ENCODE peak calls at places on chromosomes 11 and 22, in four cellular contexts. V is lung, G is uterus, I is thoracic aorta. U is an unnamed sample.
A peak's percentile ranks its signal among the peaks of the same experiment; 100 is the strongest.

GRCh38 chr11:61720597-61720996 is 31.8 kb upstream of the MYRF start:
- DNase-seq in V (no peak), G (no peak), I (no peak), U (no peak)

GRCh38 chr11:111021131-111021530 is 224.4 kb upstream of the POU2AF2 start:
- DNase-seq in V (no peak), G (no peak), I (no peak), U (no peak)

GRCh38 chr11:61885166-61885778 is 6.1 kb downstream of the FADS3 start:
- DNase-seq in V (no peak), G (no peak), I (no peak), U (no peak)

GRCh38 chr22:19884954-19885751 is 30.5 kb upstream of the GNB1L start:
- DNase-seq in V (no peak), G (no peak), I (no peak), U (no peak)

GRCh38 chr11:33997473-33998347 is 53.8 kb upstream of the CAPRIN1 start:
- DNase-seq in V (no peak), G (no peak), I (no peak), U (no peak)

GRCh38 chr11:75443043-75443442 is 10.0 kb upstream of the KLHL35 start:
- DNase-seq in V (no peak), G (no peak), I (no peak), U (no peak)

GRCh38 chr11:128157423-128158298 is 429.7 kb downstream of the ETS1 start:
- DNase-seq in V (peak; percentile 54), G (peak; percentile 21), I (no peak), U (no peak)

GRCh38 chr11:66478823-66479740 is 1.2 kb upstream of the DPP3 start:
- DNase-seq in V (peak; percentile 35), G (peak; percentile 46), I (no peak), U (no peak)

GRCh38 chr11:117597083-117597482 is 199.9 kb downstream of the DSCAML1 start:
- DNase-seq in V (peak; percentile 31), G (no peak), I (no peak), U (no peak)

GRCh38 chr11:35515224-35515623 is 10.2 kb downstream of the PAMR1 start:
- DNase-seq in V (no peak), G (no peak), I (no peak), U (peak; percentile 83)

GRCh38 chr11:35875466-35875865 is 68.4 kb upstream of the LDLRAD3 start:
- DNase-seq in V (no peak), G (no peak), I (no peak), U (no peak)

GRCh38 chr22:46050916-46051614 is 74.1 kb upstream of the WNT7B start:
- DNase-seq in V (no peak), G (peak; percentile 20), I (no peak), U (no peak)

GRCh38 chr11:61144511-61145179 is 16.6 kb downstream of the VPS37C start:
- DNase-seq in V (no peak), G (no peak), I (no peak), U (no peak)

GRCh38 chr11:17229481-17230152 is 21.8 kb upstream of the PIK3C2A start:
- DNase-seq in V (no peak), G (no peak), I (no peak), U (no peak)

GRCh38 chr11:69287968-69288882 is 5.7 kb upstream of the MYEOV start:
- DNase-seq in V (peak; percentile 83), G (no peak), I (no peak), U (no peak)

GRCh38 chr11:117908261-117908895 is 20.8 kb downstream of the TMPRSS13 start:
- DNase-seq in V (no peak), G (no peak), I (no peak), U (no peak)

DNA sequence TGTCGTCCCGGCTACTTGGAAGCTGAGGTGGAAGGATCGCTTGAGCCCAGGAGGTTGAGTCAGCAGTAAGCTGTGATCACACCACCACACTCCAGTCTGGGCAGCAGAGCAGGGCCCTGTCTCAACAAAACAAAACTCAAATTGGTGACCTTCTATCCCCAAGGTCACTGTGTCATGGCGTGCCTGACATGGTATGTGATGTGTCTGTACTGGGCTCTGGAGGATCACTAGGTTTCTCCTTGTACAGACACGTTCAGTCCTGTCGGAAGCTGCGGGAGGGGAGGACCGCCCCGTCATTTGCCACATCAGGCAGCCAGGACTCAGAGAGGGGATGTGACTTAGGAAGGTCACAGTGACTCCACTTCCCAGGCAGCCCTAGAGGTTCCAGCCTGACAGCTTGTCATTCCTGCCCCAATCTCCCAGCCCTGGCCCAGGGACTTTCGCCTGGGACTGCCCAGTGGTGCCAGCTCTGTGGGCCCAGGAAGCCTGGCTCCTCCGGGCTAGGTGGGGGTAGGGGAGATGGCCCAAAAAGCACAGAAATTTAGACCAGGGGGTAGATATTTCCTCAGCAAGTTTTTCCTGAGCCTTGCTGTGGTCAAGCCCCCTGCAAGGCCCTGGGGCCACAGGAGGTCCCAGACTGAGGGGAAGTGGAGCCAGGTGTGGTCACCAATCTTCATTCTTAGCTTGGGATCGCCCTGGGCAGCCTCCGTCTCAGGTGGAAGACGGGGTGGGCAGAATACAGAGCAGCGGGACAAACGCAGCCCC is 53.2 kb downstream of the TRIOBP start:
- DNase-seq in V (no peak), G (no peak), I (no peak), U (no peak)
- H3K4me1 ChIP-seq in V (peaks cover 48% of the 10 kb centered on the region), G (peaks cover 23% of the 10 kb centered on the region), I (peaks cover 78% of the 10 kb centered on the region), U (peaks cover 86% of the 10 kb centered on the region)

GRCh38 chr22:43481528-43482309 is 69.9 kb downstream of the MPPED1 start:
- DNase-seq in V (no peak), G (no peak), I (no peak), U (no peak)
- TF ChIP-seq CTCF in V (no peak), G (no peak), I (no peak), U (no peak)

GRCh38 chr11:64633555-64634159 is 42.6 kb downstream of the SLC22A12 start:
- DNase-seq in V (no peak), G (no peak), I (no peak), U (no peak)

GRCh38 chr11:64638829-64639228 is 47.8 kb downstream of the SLC22A12 start:
- DNase-seq in V (no peak), G (no peak), I (no peak), U (no peak)

GRCh38 chr11:64638017-64638664 is 47.1 kb downstream of the SLC22A12 start:
- DNase-seq in V (no peak), G (no peak), I (no peak), U (no peak)

GRCh38 chr11:64639885-64640284 is 48.9 kb downstream of the SLC22A12 start:
- DNase-seq in V (no peak), G (no peak), I (no peak), U (no peak)

GRCh38 chr11:64637346-64638016 is 46.5 kb downstream of the SLC22A12 start:
- DNase-seq in V (no peak), G (no peak), I (no peak), U (no peak)
- H3K27me3 ChIP-seq in V (no peaks in the 10 kb centered on the region), G (no peaks in the 10 kb centered on the region), I (no peaks in the 10 kb centered on the region), U (peaks cover 18% of the 10 kb centered on the region)

DNA sequence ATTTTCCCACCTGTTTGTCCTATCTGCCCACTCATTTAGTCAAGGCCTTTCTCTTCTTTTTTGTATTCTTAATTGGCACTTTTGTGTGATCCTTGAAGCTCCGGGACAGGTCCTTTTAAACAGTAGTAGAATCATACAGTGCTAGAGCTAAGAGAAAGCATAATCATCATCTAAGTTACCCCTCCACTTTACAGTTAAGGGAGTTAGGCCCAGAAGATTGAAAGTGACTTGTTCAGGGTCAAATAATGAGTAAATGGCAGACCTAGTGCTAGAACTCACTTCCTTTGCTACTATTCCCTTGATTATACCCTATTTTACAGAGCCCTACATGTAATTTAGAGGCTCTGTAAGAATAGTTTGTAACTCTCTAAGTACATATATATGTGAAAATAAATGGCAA is 2.5 kb downstream of the USP47 start:
- DNase-seq in V (no peak), G (no peak), I (no peak), U (no peak)
- H3K4me1 ChIP-seq in V (peaks cover 2% of the 10 kb centered on the region), G (peaks cover 23% of the 10 kb centered on the region), I (peaks cover 57% of the 10 kb centered on the region), U (peaks cover 68% of the 10 kb centered on the region)

U was measured in esophagus muscularis mucosa.